ENCODE peak calls at places on chromosomes 12 and 14, in ten cellular contexts. One of them, this sample, is unnamed.

GRCh38 chr12:77433799-77434198 is 368.4 kb upstream of the E2F7 start:
- DNase-seq in WTC11: no peak
- DNase-seq in ELR: no peak
- DNase-seq in NCI-H345: no peak
- DNase-seq in stimulated activated naive B cell treated with anti-CD40 and anti-IgM and Interleukin-4, amounts not matched to agents 10 μg/mL and 1 μg/mL and 100 μg/mL, for 72 hours: no peak
- DNase-seq in ovary: no peak
- DNase-seq in stimulated activated CD8-positive, alpha-beta memory T cell treated with anti-CD3 and anti-CD28 coated beads, Interleukin-2, amount 100 ng/mL, for 1 hour: no peak
- DNase-seq in NCI-H1092 treated with DMSO at 0.1 percent for 48 hours: no peak
- DNase-seq in AG08396: no peak
- DNase-seq in Peyer's patch: no peak
- DNase-seq in this sample: no peak

GRCh38 chr12:56197921-56198635 is 8.8 kb upstream of the SMARCC2 start:
- DNase-seq in WTC11: no peak
- DNase-seq in ELR: no peak
- DNase-seq in NCI-H345: no peak
- DNase-seq in stimulated activated naive B cell treated with anti-CD40 and anti-IgM and Interleukin-4, amounts not matched to agents 10 μg/mL and 1 μg/mL and 100 μg/mL, for 72 hours: no peak
- DNase-seq in ovary: no peak
- DNase-seq in stimulated activated CD8-positive, alpha-beta memory T cell treated with anti-CD3 and anti-CD28 coated beads, Interleukin-2, amount 100 ng/mL, for 1 hour: no peak
- DNase-seq in NCI-H1092 treated with DMSO at 0.1 percent for 48 hours: no peak
- DNase-seq in AG08396: no peak
- DNase-seq in Peyer's patch: no peak
- DNase-seq in this sample: no peak

GRCh38 chr12:8894378-8894777 is 19.9 kb upstream of the PHC1 start:
- DNase-seq in WTC11: no peak
- DNase-seq in ELR: no peak
- DNase-seq in NCI-H345: no peak
- DNase-seq in stimulated activated naive B cell treated with anti-CD40 and anti-IgM and Interleukin-4, amounts not matched to agents 10 μg/mL and 1 μg/mL and 100 μg/mL, for 72 hours: no peak
- DNase-seq in ovary: no peak
- DNase-seq in stimulated activated CD8-positive, alpha-beta memory T cell treated with anti-CD3 and anti-CD28 coated beads, Interleukin-2, amount 100 ng/mL, for 1 hour: no peak
- DNase-seq in NCI-H1092 treated with DMSO at 0.1 percent for 48 hours: no peak
- DNase-seq in AG08396: no peak
- DNase-seq in Peyer's patch: no peak
- DNase-seq in this sample: no peak

GRCh38 chr14:46490150-46490769 is 161.3 kb downstream of the RPL10L start:
- DNase-seq in WTC11: peak
- DNase-seq in ELR: peak
- DNase-seq in NCI-H345: no peak
- DNase-seq in stimulated activated naive B cell treated with anti-CD40 and anti-IgM and Interleukin-4, amounts not matched to agents 10 μg/mL and 1 μg/mL and 100 μg/mL, for 72 hours: peak
- DNase-seq in ovary: no peak
- DNase-seq in stimulated activated CD8-positive, alpha-beta memory T cell treated with anti-CD3 and anti-CD28 coated beads, Interleukin-2, amount 100 ng/mL, for 1 hour: no peak
- DNase-seq in NCI-H1092 treated with DMSO at 0.1 percent for 48 hours: no peak
- DNase-seq in AG08396: no peak
- DNase-seq in Peyer's patch: no peak
- DNase-seq in this sample: no peak

GRCh38 chr12:111936869-111937268 is 76.1 kb downstream of the TMEM116 start:
- DNase-seq in WTC11: no peak
- DNase-seq in ELR: no peak
- DNase-seq in NCI-H345: no peak
- DNase-seq in stimulated activated naive B cell treated with anti-CD40 and anti-IgM and Interleukin-4, amounts not matched to agents 10 μg/mL and 1 μg/mL and 100 μg/mL, for 72 hours: no peak
- DNase-seq in ovary: no peak
- DNase-seq in stimulated activated CD8-positive, alpha-beta memory T cell treated with anti-CD3 and anti-CD28 coated beads, Interleukin-2, amount 100 ng/mL, for 1 hour: no peak
- DNase-seq in NCI-H1092 treated with DMSO at 0.1 percent for 48 hours: no peak
- DNase-seq in AG08396: no peak
- DNase-seq in Peyer's patch: no peak
- DNase-seq in this sample: no peak

GRCh38 chr14:93548102-93548843 is 117.5 kb downstream of the UNC79 start:
- DNase-seq in WTC11: no peak
- DNase-seq in ELR: no peak
- DNase-seq in NCI-H345: no peak
- DNase-seq in stimulated activated naive B cell treated with anti-CD40 and anti-IgM and Interleukin-4, amounts not matched to agents 10 μg/mL and 1 μg/mL and 100 μg/mL, for 72 hours: no peak
- DNase-seq in ovary: no peak
- DNase-seq in stimulated activated CD8-positive, alpha-beta memory T cell treated with anti-CD3 and anti-CD28 coated beads, Interleukin-2, amount 100 ng/mL, for 1 hour: no peak
- DNase-seq in NCI-H1092 treated with DMSO at 0.1 percent for 48 hours: no peak
- DNase-seq in AG08396: no peak
- DNase-seq in Peyer's patch: no peak
- DNase-seq in this sample: no peak

GRCh38 chr12:60148109-60148508 is 552.3 kb downstream of the SLC16A7 start:
- DNase-seq in WTC11: no peak
- DNase-seq in ELR: peak
- DNase-seq in NCI-H345: no peak
- DNase-seq in stimulated activated naive B cell treated with anti-CD40 and anti-IgM and Interleukin-4, amounts not matched to agents 10 μg/mL and 1 μg/mL and 100 μg/mL, for 72 hours: no peak
- DNase-seq in ovary: no peak
- DNase-seq in stimulated activated CD8-positive, alpha-beta memory T cell treated with anti-CD3 and anti-CD28 coated beads, Interleukin-2, amount 100 ng/mL, for 1 hour: no peak
- DNase-seq in NCI-H1092 treated with DMSO at 0.1 percent for 48 hours: no peak
- DNase-seq in AG08396: peak
- DNase-seq in Peyer's patch: no peak
- DNase-seq in this sample: no peak

GRCh38 chr14:97185186-97185585 is 388.0 kb downstream of the VRK1 start:
- DNase-seq in WTC11: no peak
- DNase-seq in ELR: no peak
- DNase-seq in NCI-H345: no peak
- DNase-seq in stimulated activated naive B cell treated with anti-CD40 and anti-IgM and Interleukin-4, amounts not matched to agents 10 μg/mL and 1 μg/mL and 100 μg/mL, for 72 hours: no peak
- DNase-seq in ovary: no peak
- DNase-seq in stimulated activated CD8-positive, alpha-beta memory T cell treated with anti-CD3 and anti-CD28 coated beads, Interleukin-2, amount 100 ng/mL, for 1 hour: no peak
- DNase-seq in NCI-H1092 treated with DMSO at 0.1 percent for 48 hours: peak
- DNase-seq in AG08396: no peak
- DNase-seq in Peyer's patch: no peak
- DNase-seq in this sample: peak

This sample was measured in G401.